ENCODE peak calls at places on chromosomes 2 and 18, in five cellular contexts. One of them, this sample, is unnamed.
A peak's percentile ranks its signal among the peaks of the same experiment; 100 is the strongest.

GRCh38 chr18:22872894-22873537 is 60.1 kb upstream of the RBBP8 start:
- DNase-seq in H1: no peak
- DNase-seq in endothelial cell of umbilical vein: no peak
- DNase-seq in HepG2: peak; percentile 33
- DNase-seq in K562: no peak
- DNase-seq in this sample: peak; percentile 2

GRCh38 chr18:44602845-44603244 is 77.8 kb upstream of the SETBP1 start:
- DNase-seq in H1: no peak
- DNase-seq in endothelial cell of umbilical vein: no peak
- DNase-seq in HepG2: no peak
- DNase-seq in K562: no peak
- DNase-seq in this sample: no peak

GRCh38 chr2:28908172-28908571 is 13.7 kb downstream of the WDR43 start:
- DNase-seq in H1: no peak
- DNase-seq in endothelial cell of umbilical vein: no peak
- DNase-seq in HepG2: no peak
- DNase-seq in K562: no peak
- DNase-seq in this sample: no peak

GRCh38 chr2:105621038-105621437 is 123.7 kb upstream of the NCK2 start:
- DNase-seq in H1: no peak
- DNase-seq in endothelial cell of umbilical vein: no peak
- DNase-seq in HepG2: no peak
- DNase-seq in K562: no peak
- DNase-seq in this sample: no peak

GRCh38 chr2:205012961-205013360 is 467.7 kb downstream of the PARD3B start:
- DNase-seq in H1: no peak
- DNase-seq in endothelial cell of umbilical vein: no peak
- DNase-seq in HepG2: no peak
- DNase-seq in K562: no peak
- DNase-seq in this sample: no peak

GRCh38 chr18:55522011-55522410 is 66.0 kb downstream of the TCF4 start:
- DNase-seq in H1: no peak
- DNase-seq in endothelial cell of umbilical vein: no peak
- DNase-seq in HepG2: no peak
- DNase-seq in K562: peak; percentile 23
- DNase-seq in this sample: peak; percentile 14

GRCh38 chr2:232980683-232981082 is 32.4 kb downstream of the NGEF start:
- DNase-seq in H1: no peak
- DNase-seq in endothelial cell of umbilical vein: no peak
- DNase-seq in HepG2: no peak
- DNase-seq in K562: no peak
- DNase-seq in this sample: no peak

GRCh38 chr2:17476820-17477219 is 41.4 kb downstream of the RAD51AP2 start:
- DNase-seq in H1: no peak
- DNase-seq in endothelial cell of umbilical vein: no peak
- DNase-seq in HepG2: no peak
- DNase-seq in K562: no peak
- DNase-seq in this sample: no peak

GRCh38 chr2:12817870-12818269 is 101.1 kb downstream of the TRIB2 start:
- DNase-seq in H1: no peak
- DNase-seq in endothelial cell of umbilical vein: no peak
- DNase-seq in HepG2: no peak
- DNase-seq in K562: no peak
- DNase-seq in this sample: no peak

GRCh38 chr2:230678451-230678850 is 34.2 kb upstream of the CAB39 start:
- DNase-seq in H1: no peak
- DNase-seq in endothelial cell of umbilical vein: no peak
- DNase-seq in HepG2: no peak
- DNase-seq in K562: no peak
- DNase-seq in this sample: no peak

GRCh38 chr2:46338674-46339073 is 41.5 kb downstream of the EPAS1 start:
- DNase-seq in H1: no peak
- DNase-seq in endothelial cell of umbilical vein: no peak
- DNase-seq in HepG2: no peak
- DNase-seq in K562: no peak
- DNase-seq in this sample: no peak

GRCh38 chr2:20571231-20571630 is 79.7 kb downstream of the HS1BP3 start:
- DNase-seq in H1: no peak
- DNase-seq in endothelial cell of umbilical vein: peak; percentile 86
- DNase-seq in HepG2: no peak
- DNase-seq in K562: no peak
- DNase-seq in this sample: no peak

GRCh38 chr2:144507441-144508161 is 12.3 kb downstream of the ZEB2 start:
- DNase-seq in H1: no peak
- DNase-seq in endothelial cell of umbilical vein: no peak
- DNase-seq in HepG2: no peak
- DNase-seq in K562: no peak
- DNase-seq in this sample: no peak

GRCh38 chr2:173802518-173802917 is 162.7 kb downstream of the SP3 start:
- DNase-seq in H1: no peak
- DNase-seq in endothelial cell of umbilical vein: no peak
- DNase-seq in HepG2: no peak
- DNase-seq in K562: no peak
- DNase-seq in this sample: no peak

GRCh38 chr2:62826141-62826540 is 120.6 kb downstream of the EHBP1 start:
- DNase-seq in H1: no peak
- DNase-seq in endothelial cell of umbilical vein: peak; percentile 71
- DNase-seq in HepG2: no peak
- DNase-seq in K562: no peak
- DNase-seq in this sample: no peak

GRCh38 chr2:175054340-175054739 is 49.2 kb upstream of the CHN1 start:
- DNase-seq in H1: no peak
- DNase-seq in endothelial cell of umbilical vein: no peak
- DNase-seq in HepG2: no peak
- DNase-seq in K562: no peak
- DNase-seq in this sample: no peak

GRCh38 chr2:149783284-149783683 is 195.7 kb upstream of the MMADHC start:
- DNase-seq in H1: no peak
- DNase-seq in endothelial cell of umbilical vein: no peak
- DNase-seq in HepG2: no peak
- DNase-seq in K562: no peak
- DNase-seq in this sample: no peak

GRCh38 chr18:63186520-63186919 is 133.0 kb downstream of the BCL2 start:
- DNase-seq in H1: no peak
- DNase-seq in endothelial cell of umbilical vein: no peak
- DNase-seq in HepG2: no peak
- DNase-seq in K562: no peak
- DNase-seq in this sample: no peak

GRCh38 chr2:202237787-202238233 is 587 bp downstream of the SUMO1 start:
- DNase-seq in H1: no peak
- DNase-seq in endothelial cell of umbilical vein: peak; percentile 70
- DNase-seq in HepG2: peak; percentile 33
- DNase-seq in K562: no peak
- DNase-seq in this sample: peak; percentile 40

GRCh38 chr2:231191896-231192872 is 6.2 kb upstream of the ARMC9 start:
- DNase-seq in H1: peak; percentile 64
- DNase-seq in endothelial cell of umbilical vein: peak; percentile 77
- DNase-seq in HepG2: peak; percentile 70
- DNase-seq in K562: peak; percentile 31
- DNase-seq in this sample: peak; percentile 60

GRCh38 chr2:143399679-143400078 is 270.5 kb downstream of the ARHGAP15 start:
- DNase-seq in H1: no peak
- DNase-seq in endothelial cell of umbilical vein: no peak
- DNase-seq in HepG2: no peak
- DNase-seq in K562: no peak
- DNase-seq in this sample: no peak

DNA sequence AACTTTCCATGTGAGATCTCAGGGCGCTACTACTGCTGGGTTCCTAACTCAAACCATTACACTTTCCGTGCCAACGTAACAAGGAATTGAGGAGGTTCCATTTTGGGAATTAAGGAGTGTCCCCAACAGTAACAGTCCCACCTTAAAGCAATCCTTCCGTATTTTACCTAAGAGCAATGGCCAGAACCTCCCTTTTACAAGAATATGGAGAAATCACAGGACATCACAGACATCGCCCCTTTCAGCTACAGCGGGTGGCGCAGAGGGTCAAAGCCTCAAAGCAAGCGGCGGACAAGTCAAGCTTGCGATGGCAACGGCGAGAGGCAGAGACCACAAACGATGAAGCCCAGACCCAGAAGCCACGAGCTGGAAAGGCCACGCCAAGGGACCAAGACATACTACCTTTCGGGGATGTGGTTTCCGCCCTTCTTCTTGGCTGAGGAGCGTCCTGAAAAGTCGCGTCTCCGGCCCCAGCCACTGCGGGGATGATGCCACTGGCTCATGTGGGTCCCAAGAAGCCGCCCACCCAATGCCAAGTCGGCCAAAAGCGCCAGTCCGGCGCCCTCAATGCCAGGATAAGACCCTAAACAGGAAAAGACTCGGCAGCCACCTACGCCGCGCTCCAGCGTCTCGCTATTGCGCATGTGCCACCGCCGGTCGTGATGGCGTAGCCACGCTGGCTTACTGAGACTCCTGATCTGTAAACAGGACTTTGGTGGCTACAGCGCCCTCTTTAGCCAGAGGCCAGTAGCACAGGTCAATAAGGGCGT is at the start of gene DUSP11:
- DNase-seq in H1: peak; percentile 93
- DNase-seq in endothelial cell of umbilical vein: peak; percentile 97
- DNase-seq in HepG2: peak; percentile 96
- DNase-seq in K562: peak; percentile 88
- DNase-seq in this sample: peak; percentile 95
- TF ChIP-seq POLR2A in H1: peak; percentile 76
- TF ChIP-seq POLR2A in endothelial cell of umbilical vein: peak; percentile 92
- TF ChIP-seq POLR2A in HepG2: peak; percentile 85
- TF ChIP-seq POLR2A in K562: peak; percentile 91
- TF ChIP-seq POLR2A in this sample: peak; percentile 95

GRCh38 chr2:224747765-224748164 is 31.6 kb upstream of the CCDC195 start:
- DNase-seq in H1: no peak
- DNase-seq in endothelial cell of umbilical vein: no peak
- DNase-seq in HepG2: no peak
- DNase-seq in K562: no peak
- DNase-seq in this sample: no peak
- H3K4me1 ChIP-seq in H1: no peaks in the 10 kb centered on the region
- H3K4me1 ChIP-seq in endothelial cell of umbilical vein: no peaks in the 10 kb centered on the region
- H3K4me1 ChIP-seq in HepG2: no peaks in the 10 kb centered on the region
- H3K4me1 ChIP-seq in K562: no peaks in the 10 kb centered on the region
- H3K4me1 ChIP-seq in this sample: no peaks in the 10 kb centered on the region

GRCh38 chr2:225895126-225895525 is 495.6 kb downstream of the NYAP2 start:
- DNase-seq in H1: no peak
- DNase-seq in endothelial cell of umbilical vein: no peak
- DNase-seq in HepG2: no peak
- DNase-seq in K562: no peak
- DNase-seq in this sample: no peak
- TF ChIP-seq MAX in H1: no peak
- TF ChIP-seq MAX in endothelial cell of umbilical vein: no peak
- TF ChIP-seq MAX in HepG2: no peak
- TF ChIP-seq MAX in K562: no peak
- TF ChIP-seq MAX in this sample: no peak

DNA sequence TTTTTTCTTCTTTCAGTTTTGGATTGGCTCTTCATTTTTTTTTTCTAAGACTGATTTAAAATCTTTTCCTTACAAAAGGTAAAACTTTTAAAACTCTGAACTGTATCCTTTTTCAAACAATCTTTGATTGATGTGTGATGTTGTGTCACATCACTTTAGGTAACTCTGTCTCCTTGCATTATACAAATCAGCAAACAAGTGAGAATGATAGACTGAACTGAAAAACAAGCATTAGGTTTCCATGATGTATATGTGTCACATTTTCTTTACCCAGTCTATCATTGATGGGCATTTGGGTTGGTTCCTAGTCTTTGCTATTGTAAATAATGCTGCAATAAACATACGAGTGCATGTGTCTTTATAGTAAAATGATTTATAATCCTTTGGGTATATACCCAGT is 655.7 kb downstream of the LRRTM4 start:
- DNase-seq in H1: no peak
- DNase-seq in endothelial cell of umbilical vein: no peak
- DNase-seq in HepG2: no peak
- DNase-seq in K562: no peak
- DNase-seq in this sample: no peak
- TF ChIP-seq POLR2A in H1: no peak
- TF ChIP-seq POLR2A in endothelial cell of umbilical vein: no peak
- TF ChIP-seq POLR2A in HepG2: no peak
- TF ChIP-seq POLR2A in K562: no peak
- TF ChIP-seq POLR2A in this sample: no peak

DNA sequence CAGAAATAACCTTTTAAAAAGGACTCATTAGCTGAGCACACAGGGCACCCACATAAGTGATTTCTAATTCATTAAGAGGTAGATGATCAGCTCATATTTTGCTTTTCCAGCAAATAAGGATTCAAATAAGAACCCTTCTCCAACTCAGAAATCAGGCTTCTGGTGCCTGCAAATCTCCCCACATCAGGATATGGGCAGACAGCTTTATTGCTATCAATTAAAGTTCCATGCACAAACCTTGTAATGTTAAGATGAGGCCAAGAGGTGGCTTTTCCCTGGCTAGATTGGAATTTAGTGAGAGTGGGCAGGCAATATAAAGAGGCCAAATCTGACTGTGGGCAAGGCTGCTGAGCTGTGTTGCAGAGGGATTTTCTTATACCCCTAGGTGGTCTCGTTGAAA is 193.6 kb downstream of the SH3RF3 start:
- DNase-seq in H1: no peak
- DNase-seq in endothelial cell of umbilical vein: peak; percentile 26
- DNase-seq in HepG2: no peak
- DNase-seq in K562: no peak
- DNase-seq in this sample: no peak
- H3K4me1 ChIP-seq in H1: no peaks in the 10 kb centered on the region
- H3K4me1 ChIP-seq in endothelial cell of umbilical vein: peaks cover 38% of the 10 kb centered on the region
- H3K4me1 ChIP-seq in HepG2: peaks cover 14% of the 10 kb centered on the region
- H3K4me1 ChIP-seq in K562: no peaks in the 10 kb centered on the region
- H3K4me1 ChIP-seq in this sample: no peaks in the 10 kb centered on the region

GRCh38 chr2:25939257-25939668 is 43.0 kb downstream of the KIF3C start:
- DNase-seq in H1: no peak
- DNase-seq in endothelial cell of umbilical vein: peak; percentile 32
- DNase-seq in HepG2: no peak
- DNase-seq in K562: no peak
- DNase-seq in this sample: no peak
- TF ChIP-seq MAX in H1: no peak
- TF ChIP-seq MAX in endothelial cell of umbilical vein: no peak
- TF ChIP-seq MAX in HepG2: no peak
- TF ChIP-seq MAX in K562: no peak
- TF ChIP-seq MAX in this sample: no peak

GRCh38 chr2:181457121-181457740 is at the start of gene ITGA4:
- DNase-seq in H1: peak; percentile 59
- DNase-seq in endothelial cell of umbilical vein: peak; percentile 47
- DNase-seq in HepG2: no peak
- DNase-seq in K562: peak; percentile 11
- DNase-seq in this sample: peak; percentile 52
- TF ChIP-seq POLR2A in H1: no peak
- TF ChIP-seq POLR2A in endothelial cell of umbilical vein: no peak
- TF ChIP-seq POLR2A in HepG2: no peak
- TF ChIP-seq POLR2A in K562: no peak
- TF ChIP-seq POLR2A in this sample: no peak

This sample was measured in A549.